ENCODE peak calls at places on chromosome 12, in four cellular contexts. U is K562, Y is ovary, A is heart left ventricle. T is an unnamed sample.
A peak's percentile ranks its signal among the peaks of the same experiment; 100 is the strongest.

GRCh38 chr12:9787340-9787737 is 26.6 kb upstream of the CD69 start:
- DNase-seq in U (no peak), Y (no peak), A (no peak), T (no peak)

GRCh38 chr12:33876618-33877017 is 145.7 kb upstream of the ALG10 start:
- DNase-seq in U (no peak), Y (no peak), A (no peak), T (no peak)

GRCh38 chr12:4899361-4899760 is 10.3 kb upstream of the KCNA1 start:
- DNase-seq in U (no peak), Y (no peak), A (no peak), T (no peak)

GRCh38 chr12:90515199-90516175 is 439.5 kb downstream of the CCER1 start:
- DNase-seq in U (no peak), Y (no peak), A (no peak), T (no peak)

GRCh38 chr12:88393017-88393767 is 187.1 kb downstream of the KITLG start:
- DNase-seq in U (no peak), Y (no peak), A (no peak), T (no peak)

GRCh38 chr12:1313906-1314305 is 280.5 kb downstream of the FBXL14 start:
- DNase-seq in U (no peak), Y (no peak), A (no peak), T (no peak)

GRCh38 chr12:29158364-29158763 is 9.3 kb downstream of the FAR2 start:
- DNase-seq in U (no peak), Y (no peak), A (peak; percentile 37), T (peak; percentile 31)

GRCh38 chr12:105084251-105085250 is at the start of gene ALDH1L2:
- DNase-seq in U (peak; percentile 83), Y (peak; percentile 79), A (peak; percentile 90), T (peak; percentile 82)

GRCh38 chr12:75439048-75439447 is 41.5 kb upstream of the GLIPR1 start:
- DNase-seq in U (no peak), Y (no peak), A (no peak), T (no peak)

GRCh38 chr12:1908758-1909157 is 9.7 kb downstream of the CACNA2D4 start:
- DNase-seq in U (no peak), Y (no peak), A (no peak), T (no peak)

GRCh38 chr12:39798429-39798828 is 178.8 kb upstream of the ABCD2 start:
- DNase-seq in U (no peak), Y (no peak), A (no peak), T (no peak)

GRCh38 chr12:92602930-92603623 is 99.7 kb upstream of the PLEKHG7 start:
- DNase-seq in U (no peak), Y (no peak), A (no peak), T (no peak)

GRCh38 chr12:9636150-9636549 is 28.4 kb upstream of the KLRB1 start:
- DNase-seq in U (no peak), Y (no peak), A (no peak), T (no peak)

GRCh38 chr12:94643585-94643984 is 6.8 kb downstream of the TMCC3 start:
- DNase-seq in U (no peak), Y (no peak), A (peak; percentile 36), T (no peak)

GRCh38 chr12:44875954-44876553 is at the start of gene NELL2:
- DNase-seq in U (peak; percentile 72), Y (no peak), A (no peak), T (peak; percentile 71)

GRCh38 chr12:49902399-49903350 is 1.0 kb downstream of the FAIM2 start:
- DNase-seq in U (peak; percentile 72), Y (no peak), A (peak; percentile 15), T (no peak)

GRCh38 chr12:126663304-126664094 is 1598.3 kb downstream of the AACS start:
- DNase-seq in U (peak; percentile 32), Y (no peak), A (no peak), T (no peak)

GRCh38 chr12:55712154-55712553 is 3.7 kb upstream of the BLOC1S1 start:
- DNase-seq in U (no peak), Y (no peak), A (peak; percentile 86), T (no peak)

GRCh38 chr12:121124402-121125109 is 8.1 kb upstream of the P2RX7 start:
- DNase-seq in U (no peak), Y (no peak), A (peak; percentile 69), T (no peak)

GRCh38 chr12:19689226-19689625 is 249.9 kb downstream of the AEBP2 start:
- DNase-seq in U (no peak), Y (no peak), A (no peak), T (no peak)

GRCh38 chr12:1912580-1913376 is 5.7 kb downstream of the CACNA2D4 start:
- DNase-seq in U (no peak), Y (no peak), A (no peak), T (peak; percentile 4)

GRCh38 chr12:3016191-3016590 is 57.0 kb downstream of the TEAD4 start:
- DNase-seq in U (no peak), Y (no peak), A (no peak), T (no peak)

GRCh38 chr12:103924761-103925641 is 5.2 kb upstream of the HSP90B1 start:
- DNase-seq in U (no peak), Y (no peak), A (no peak), T (no peak)

GRCh38 chr12:22321620-22322019 is 12.9 kb downstream of the ST8SIA1 start:
- DNase-seq in U (no peak), Y (no peak), A (no peak), T (peak; percentile 12)

GRCh38 chr12:71581206-71581605 is 82.4 kb downstream of the ZFC3H1 start:
- DNase-seq in U (no peak), Y (no peak), A (no peak), T (no peak)

GRCh38 chr12:8108808-8109398 is 14.5 kb upstream of the CLEC4A start:
- DNase-seq in U (peak; percentile 57), Y (peak; percentile 77), A (peak; percentile 63), T (peak; percentile 77)

GRCh38 chr12:56374726-56375597 is 12.3 kb upstream of the APOF start:
- DNase-seq in U (no peak), Y (no peak), A (no peak), T (no peak)

GRCh38 chr12:31589896-31590729 is 823 bp downstream of the DENND5B start:
- DNase-seq in U (peak; percentile 67), Y (peak; percentile 71), A (peak; percentile 81), T (peak; percentile 78)

GRCh38 chr12:77324763-77325468 is 259.5 kb upstream of the E2F7 start:
- DNase-seq in U (peak; percentile 22), Y (peak; percentile 85), A (peak; percentile 77), T (peak; percentile 69)

GRCh38 chr12:105522166-105522825 is 191.8 kb downstream of the C12orf75 start:
- DNase-seq in U (no peak), Y (no peak), A (no peak), T (no peak)

GRCh38 chr12:104886418-104887401 is 71.4 kb downstream of the SLC41A2 start:
- DNase-seq in U (no peak), Y (no peak), A (no peak), T (no peak)

GRCh38 chr12:8493084-8493483 is 20.2 kb upstream of the CLEC4D start:
- DNase-seq in U (no peak), Y (no peak), A (no peak), T (no peak)

GRCh38 chr12:52316701-52317100 is 4.5 kb downstream of the KRT83 start:
- DNase-seq in U (no peak), Y (no peak), A (no peak), T (no peak)
- H3K27me3 ChIP-seq in U (peaks cover 65% of the 10 kb centered on the region), Y (no peaks in the 10 kb centered on the region), A (peaks cover 27% of the 10 kb centered on the region), T (peaks cover 14% of the 10 kb centered on the region)

GRCh38 chr12:54206807-54207206 is 18.0 kb upstream of the SMUG1 start:
- DNase-seq in U (no peak), Y (no peak), A (no peak), T (no peak)

GRCh38 chr12:54201001-54201794 is 12.4 kb upstream of the SMUG1 start:
- DNase-seq in U (peak; percentile 83), Y (peak; percentile 68), A (peak; percentile 64), T (peak; percentile 87)

GRCh38 chr12:54207539-54208267 is 18.9 kb upstream of the SMUG1 start:
- DNase-seq in U (peak; percentile 89), Y (peak; percentile 78), A (peak; percentile 69), T (peak; percentile 47)

GRCh38 chr12:54200412-54200811 is 11.6 kb upstream of the SMUG1 start:
- DNase-seq in U (no peak), Y (no peak), A (no peak), T (no peak)

GRCh38 chr12:54204316-54204715 is 15.5 kb upstream of the SMUG1 start:
- DNase-seq in U (no peak), Y (no peak), A (no peak), T (no peak)
- H3K27me3 ChIP-seq in U (peaks cover 14% of the 10 kb centered on the region), Y (no peaks in the 10 kb centered on the region), A (peaks cover 42% of the 10 kb centered on the region), T (peaks cover 5% of the 10 kb centered on the region)

GRCh38 chr12:132736378-132736777 is 25.3 kb downstream of the ANKLE2 start:
- DNase-seq in U (no peak), Y (no peak), A (no peak), T (no peak)
- H3K27me3 ChIP-seq in U (no peaks in the 10 kb centered on the region), Y (no peaks in the 10 kb centered on the region), A (no peaks in the 10 kb centered on the region), T (no peaks in the 10 kb centered on the region)

GRCh38 chr12:6817056-6817455 is 4.6 kb upstream of the GPR162 start:
- DNase-seq in U (no peak), Y (no peak), A (no peak), T (no peak)
- H3K27me3 ChIP-seq in U (no peaks in the 10 kb centered on the region), Y (no peaks in the 10 kb centered on the region), A (no peaks in the 10 kb centered on the region), T (peaks cover 15% of the 10 kb centered on the region)

DNA sequence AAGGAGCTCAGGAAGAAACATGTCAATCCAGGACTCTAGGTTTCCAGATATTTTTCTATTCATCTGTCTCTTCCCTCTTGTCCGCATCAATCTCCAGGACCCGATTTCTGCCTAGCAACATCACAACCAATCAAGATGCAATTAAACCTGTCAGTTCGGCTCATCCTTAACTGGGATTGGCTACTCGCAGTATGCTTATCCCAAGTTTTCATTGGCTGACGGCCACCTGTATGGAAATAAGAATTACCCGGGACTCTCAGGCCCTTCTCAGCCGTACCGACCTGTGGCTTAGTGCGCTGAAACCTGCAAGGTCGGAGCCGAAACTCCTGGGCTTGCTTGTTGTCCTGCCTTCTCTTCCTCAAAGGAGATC is 20.4 kb upstream of the ATP5MC2 start:
- DNase-seq in U (peak; percentile 66), Y (peak; percentile 36), A (peak; percentile 59), T (peak; percentile 61)
- H3K27me3 ChIP-seq in U (peaks cover 60% of the 10 kb centered on the region), Y (no peaks in the 10 kb centered on the region), A (peaks cover 62% of the 10 kb centered on the region), T (peaks cover 39% of the 10 kb centered on the region)

GRCh38 chr12:64780531-64781373 is 21.5 kb upstream of the GNS start:
- DNase-seq in U (peak; percentile 34), Y (peak; percentile 47), A (peak; percentile 38), T (peak; percentile 67)

GRCh38 chr12:64779349-64779974 is 20.3 kb upstream of the GNS start:
- DNase-seq in U (no peak), Y (no peak), A (no peak), T (no peak)

GRCh38 chr12:64780220-64780530 is 21.0 kb upstream of the GNS start:
- DNase-seq in U (no peak), Y (no peak), A (no peak), T (no peak)

GRCh38 chr12:64782181-64782580 is 23.0 kb upstream of the GNS start:
- DNase-seq in U (no peak), Y (no peak), A (no peak), T (peak; percentile 13)

GRCh38 chr12:64781374-64782029 is 22.3 kb upstream of the GNS start:
- DNase-seq in U (no peak), Y (no peak), A (no peak), T (peak; percentile 5)
- H3K27me3 ChIP-seq in U (peaks cover 55% of the 10 kb centered on the region), Y (no peaks in the 10 kb centered on the region), A (peaks cover 22% of the 10 kb centered on the region), T (no peaks in the 10 kb centered on the region)

DNA sequence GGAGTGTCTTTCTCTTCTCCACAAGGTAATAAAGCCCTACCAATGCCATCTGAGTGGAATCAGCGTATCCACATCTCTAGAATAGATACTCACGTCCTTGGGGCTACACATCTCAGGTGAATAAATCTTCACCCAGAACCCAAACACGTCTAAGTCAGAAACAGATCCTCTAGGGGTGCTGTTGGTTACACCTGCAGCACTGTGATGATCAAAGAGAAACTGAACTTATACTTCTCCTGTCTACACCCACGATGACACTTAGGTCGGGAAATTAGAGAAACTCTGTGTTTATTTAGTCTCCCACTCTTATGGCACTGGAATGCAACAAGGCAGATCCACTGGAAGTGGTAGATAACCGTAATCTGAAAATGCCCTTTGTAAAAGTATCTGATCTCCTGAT is 46.2 kb downstream of the WIF1 start:
- DNase-seq in U (no peak), Y (no peak), A (no peak), T (no peak)
- H3K27me3 ChIP-seq in U (no peaks in the 10 kb centered on the region), Y (no peaks in the 10 kb centered on the region), A (peaks cover 17% of the 10 kb centered on the region), T (peaks cover 15% of the 10 kb centered on the region)

T was measured in adrenal gland.